ENCODE peak calls at places on chromosomes 5 and 9, in nine cellular contexts. Z is NCI-H2029 treated with DMSO at 0.1 percent for 48 hours, K is germinal center, O is right cardiac atrium, J is astrocyte of the hippocampus, Y is psoas muscle, E is epithelial cell of esophagus, X is NCI-H1092 treated with DMSO at 0.1 percent for 48 hours, C is activated T-cell treated with anti-CD3 and anti-CD28 coated beads for 4 hours. A is an unnamed sample.

GRCh38 chr9:26675055-26675454 is 217.5 kb downstream of the CAAP1 start:
- DNase-seq in C (no peak), Y (no peak), Z (no peak), X (no peak), K (no peak), J (peak), O (no peak), E (no peak), A (no peak)

GRCh38 chr5:128487041-128487440 is 51.0 kb downstream of the FBN2 start:
- DNase-seq in E (no peak), C (no peak), K (no peak), O (no peak), X (no peak), Y (no peak), J (peak), Z (no peak), A (no peak)

GRCh38 chr5:169421677-169422076 is 120.7 kb upstream of the SLIT3 start:
- DNase-seq in E (no peak), Z (no peak), K (no peak), J (no peak), Y (no peak), X (no peak), C (no peak), O (no peak), A (no peak)

GRCh38 chr9:133374612-133375115 is 1.2 kb downstream of the SURF4 start:
- DNase-seq in O (no peak), Y (no peak), E (peak), K (no peak), J (peak), C (no peak), Z (no peak), X (no peak), A (peak)

GRCh38 chr9:102922526-102922925 is 72.6 kb upstream of the CYLC2 start:
- DNase-seq in C (no peak), O (no peak), Y (no peak), J (no peak), K (no peak), Z (no peak), E (no peak), X (no peak), A (no peak)

GRCh38 chr9:84710701-84711397 is 41.3 kb downstream of the NTRK2 start:
- DNase-seq in J (peak), Z (no peak), O (peak), E (peak), C (no peak), K (no peak), X (no peak), Y (no peak), A (no peak)

GRCh38 chr9:28774433-28775029 is 1201.2 kb upstream of the C9orf72 start:
- DNase-seq in J (peak), Y (no peak), X (peak), K (no peak), O (no peak), Z (peak), E (peak), C (no peak), A (no peak)

GRCh38 chr9:93209097-93209496 is 25.2 kb downstream of the WNK2 start:
- DNase-seq in C (no peak), J (no peak), Z (no peak), K (no peak), O (peak), Y (peak), E (no peak), X (no peak), A (no peak)

GRCh38 chr9:130400870-130401269 is 43.9 kb upstream of the ASS1 start:
- DNase-seq in C (no peak), Y (no peak), J (no peak), K (no peak), X (no peak), E (no peak), Z (no peak), O (peak), A (no peak)

GRCh38 chr9:109297899-109298298 is 23.0 kb downstream of the EPB41L4B start:
- DNase-seq in J (peak), C (no peak), Z (no peak), E (peak), K (no peak), Y (no peak), O (no peak), X (no peak), A (no peak)